ENCODE peak calls at places on chromosomes 12 and 14, in nine cellular contexts. One of them, this sample, is unnamed.

GRCh38 chr14:57275023-57275664 is 6.4 kb downstream of the AP5M1 start:
- DNase-seq in tibial artery: no peak
- DNase-seq in fibroblast of lung: peak; percentile 42
- DNase-seq in WERI-Rb-1: no peak
- DNase-seq in CD8-positive, alpha-beta T cell: no peak
- DNase-seq in DND-41: no peak
- DNase-seq in mammary epithelial cell: no peak
- DNase-seq in body of pancreas: no peak
- DNase-seq in transverse colon: no peak
- DNase-seq in this sample: no peak

GRCh38 chr12:122851820-122852219 is 16.6 kb downstream of the HIP1R start:
- DNase-seq in fibroblast of lung: peak; percentile 89
- DNase-seq in transverse colon: no peak
- DNase-seq in DND-41: no peak
- DNase-seq in CD8-positive, alpha-beta T cell: no peak
- DNase-seq in mammary epithelial cell: peak; percentile 88
- DNase-seq in tibial artery: peak; percentile 71
- DNase-seq in WERI-Rb-1: no peak
- DNase-seq in body of pancreas: no peak
- DNase-seq in this sample: no peak

GRCh38 chr14:101927859-101928258 is 36.5 kb upstream of the DYNC1H1 start:
- DNase-seq in transverse colon: peak; percentile 75
- DNase-seq in body of pancreas: peak; percentile 82
- DNase-seq in tibial artery: peak; percentile 92
- DNase-seq in mammary epithelial cell: peak; percentile 60
- DNase-seq in fibroblast of lung: peak; percentile 92
- DNase-seq in CD8-positive, alpha-beta T cell: no peak
- DNase-seq in WERI-Rb-1: no peak
- DNase-seq in DND-41: no peak
- DNase-seq in this sample: no peak

GRCh38 chr12:32836710-32837109 is 59.9 kb downstream of the PKP2 start:
- DNase-seq in mammary epithelial cell: peak; percentile 18
- DNase-seq in transverse colon: no peak
- DNase-seq in fibroblast of lung: no peak
- DNase-seq in tibial artery: no peak
- DNase-seq in body of pancreas: no peak
- DNase-seq in CD8-positive, alpha-beta T cell: no peak
- DNase-seq in DND-41: no peak
- DNase-seq in WERI-Rb-1: no peak
- DNase-seq in this sample: no peak

GRCh38 chr14:66920196-66920595 is 269.0 kb upstream of the GARIN2 start:
- DNase-seq in WERI-Rb-1: no peak
- DNase-seq in CD8-positive, alpha-beta T cell: no peak
- DNase-seq in transverse colon: no peak
- DNase-seq in tibial artery: no peak
- DNase-seq in DND-41: no peak
- DNase-seq in body of pancreas: no peak
- DNase-seq in mammary epithelial cell: no peak
- DNase-seq in fibroblast of lung: no peak
- DNase-seq in this sample: no peak

GRCh38 chr12:102811125-102811737 is 105.8 kb downstream of the PAH start:
- DNase-seq in WERI-Rb-1: peak; percentile 53
- DNase-seq in mammary epithelial cell: no peak
- DNase-seq in body of pancreas: peak; percentile 14
- DNase-seq in DND-41: peak; percentile 30
- DNase-seq in CD8-positive, alpha-beta T cell: no peak
- DNase-seq in tibial artery: no peak
- DNase-seq in fibroblast of lung: no peak
- DNase-seq in transverse colon: no peak
- DNase-seq in this sample: no peak

GRCh38 chr12:8446642-8447547 is 8.9 kb upstream of the CLEC6A start:
- DNase-seq in fibroblast of lung: no peak
- DNase-seq in WERI-Rb-1: no peak
- DNase-seq in body of pancreas: no peak
- DNase-seq in tibial artery: no peak
- DNase-seq in DND-41: no peak
- DNase-seq in transverse colon: no peak
- DNase-seq in CD8-positive, alpha-beta T cell: no peak
- DNase-seq in mammary epithelial cell: no peak
- DNase-seq in this sample: no peak

GRCh38 chr12:111775205-111776193 is 8.8 kb downstream of the ALDH2 start:
- DNase-seq in body of pancreas: peak; percentile 94
- DNase-seq in fibroblast of lung: peak; percentile 76
- DNase-seq in mammary epithelial cell: peak; percentile 39
- DNase-seq in WERI-Rb-1: no peak
- DNase-seq in CD8-positive, alpha-beta T cell: no peak
- DNase-seq in transverse colon: peak; percentile 90
- DNase-seq in tibial artery: peak; percentile 91
- DNase-seq in DND-41: no peak
- DNase-seq in this sample: no peak

GRCh38 chr14:94337274-94337673 is 14.1 kb upstream of the SERPINA6 start:
- DNase-seq in fibroblast of lung: peak; percentile 32
- DNase-seq in body of pancreas: no peak
- DNase-seq in transverse colon: no peak
- DNase-seq in CD8-positive, alpha-beta T cell: no peak
- DNase-seq in DND-41: no peak
- DNase-seq in WERI-Rb-1: no peak
- DNase-seq in mammary epithelial cell: peak; percentile 71
- DNase-seq in tibial artery: no peak
- DNase-seq in this sample: no peak

GRCh38 chr12:68591716-68592437 is 18.8 kb upstream of the RAP1B start:
- DNase-seq in CD8-positive, alpha-beta T cell: peak; percentile 33
- DNase-seq in transverse colon: no peak
- DNase-seq in fibroblast of lung: no peak
- DNase-seq in tibial artery: no peak
- DNase-seq in mammary epithelial cell: no peak
- DNase-seq in WERI-Rb-1: no peak
- DNase-seq in DND-41: peak; percentile 73
- DNase-seq in body of pancreas: no peak
- DNase-seq in this sample: peak; percentile 13

GRCh38 chr12:15834575-15834974 is 45.4 kb upstream of the EPS8 start:
- DNase-seq in mammary epithelial cell: peak; percentile 45
- DNase-seq in body of pancreas: no peak
- DNase-seq in CD8-positive, alpha-beta T cell: no peak
- DNase-seq in tibial artery: no peak
- DNase-seq in WERI-Rb-1: no peak
- DNase-seq in transverse colon: no peak
- DNase-seq in DND-41: no peak
- DNase-seq in fibroblast of lung: no peak
- DNase-seq in this sample: no peak

DNA sequence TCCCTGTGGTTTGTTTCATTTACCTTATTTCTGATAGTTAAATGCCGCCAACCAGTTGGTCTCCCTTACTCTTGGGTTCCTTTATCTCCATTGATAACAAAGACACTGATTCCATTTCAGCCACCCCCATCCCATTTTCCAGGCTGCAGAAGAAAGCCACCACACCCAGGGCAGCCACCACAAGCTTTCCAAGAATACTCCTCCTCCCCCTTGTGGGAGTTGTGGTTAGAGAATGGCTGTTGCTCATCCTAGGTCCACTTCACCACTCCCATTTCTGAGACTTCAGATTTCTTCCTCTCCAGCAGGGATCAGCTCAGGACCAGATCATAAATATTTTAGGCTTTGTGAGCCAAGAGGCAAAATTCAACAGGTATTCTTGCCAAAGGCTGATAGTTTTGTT is 73.9 kb downstream of the ANO4 start:
- DNase-seq in body of pancreas: no peak
- DNase-seq in DND-41: no peak
- DNase-seq in tibial artery: no peak
- DNase-seq in WERI-Rb-1: no peak
- DNase-seq in fibroblast of lung: peak; percentile 80
- DNase-seq in mammary epithelial cell: peak; percentile 80
- DNase-seq in transverse colon: no peak
- DNase-seq in CD8-positive, alpha-beta T cell: no peak
- DNase-seq in this sample: no peak
- TF ChIP-seq CTCF in body of pancreas: no peak
- TF ChIP-seq CTCF in DND-41: no peak
- TF ChIP-seq CTCF in tibial artery: no peak
- TF ChIP-seq CTCF in WERI-Rb-1: no peak
- TF ChIP-seq CTCF in fibroblast of lung: no peak
- TF ChIP-seq CTCF in mammary epithelial cell: peak; percentile 32
- TF ChIP-seq CTCF in transverse colon: no peak
- TF ChIP-seq CTCF in CD8-positive, alpha-beta T cell: no peak
- TF ChIP-seq CTCF in this sample: no peak

DNA sequence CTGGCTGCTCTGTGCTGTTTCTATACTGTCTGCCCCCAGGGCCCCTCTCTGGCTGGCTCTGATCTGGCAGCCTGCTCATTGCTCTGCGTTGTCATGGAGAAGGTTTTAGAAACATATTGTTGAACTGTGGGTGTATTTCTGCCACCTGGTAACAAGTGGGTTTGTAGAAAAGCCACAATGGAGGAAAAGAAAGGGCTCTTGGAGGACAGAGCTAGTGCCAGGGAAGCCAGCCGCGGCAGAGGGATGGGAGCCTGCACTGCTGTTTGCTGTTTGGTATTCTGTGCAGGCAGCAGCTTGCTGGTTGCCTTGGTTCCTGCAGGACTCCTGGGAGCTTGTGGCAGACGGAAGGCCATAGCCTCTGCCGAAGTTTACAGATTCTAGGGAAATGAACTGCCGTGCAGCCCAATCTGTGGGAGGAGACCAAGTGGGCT is 15.1 kb downstream of the CCDC177 start:
- DNase-seq in mammary epithelial cell: peak; percentile 31
- DNase-seq in transverse colon: no peak
- DNase-seq in WERI-Rb-1: no peak
- DNase-seq in DND-41: no peak
- DNase-seq in fibroblast of lung: no peak
- DNase-seq in tibial artery: no peak
- DNase-seq in body of pancreas: no peak
- DNase-seq in CD8-positive, alpha-beta T cell: no peak
- DNase-seq in this sample: no peak
- H3K27ac ChIP-seq in mammary epithelial cell: no peak overlapping the region
- H3K27ac ChIP-seq in transverse colon: no peak overlapping the region
- H3K27ac ChIP-seq in WERI-Rb-1: no peak overlapping the region
- H3K27ac ChIP-seq in DND-41: no peak overlapping the region
- H3K27ac ChIP-seq in fibroblast of lung: no peak overlapping the region
- H3K27ac ChIP-seq in tibial artery: no peak overlapping the region
- H3K27ac ChIP-seq in body of pancreas: no peak overlapping the region
- H3K27ac ChIP-seq in CD8-positive, alpha-beta T cell: no peak overlapping the region
- H3K27ac ChIP-seq in this sample: no peak overlapping the region

GRCh38 chr12:107845980-107846659 is 71.6 kb downstream of the ASCL4 start:
- DNase-seq in mammary epithelial cell: peak; percentile 25
- DNase-seq in WERI-Rb-1: no peak
- DNase-seq in tibial artery: no peak
- DNase-seq in transverse colon: no peak
- DNase-seq in body of pancreas: no peak
- DNase-seq in CD8-positive, alpha-beta T cell: no peak
- DNase-seq in DND-41: no peak
- DNase-seq in fibroblast of lung: no peak
- DNase-seq in this sample: no peak
- H3K27me3 ChIP-seq in mammary epithelial cell: peaks cover 20% of the 10 kb centered on the region
- H3K27me3 ChIP-seq in WERI-Rb-1: peaks cover 72% of the 10 kb centered on the region
- H3K27me3 ChIP-seq in tibial artery: no peaks in the 10 kb centered on the region
- H3K27me3 ChIP-seq in transverse colon: peaks cover 87% of the 10 kb centered on the region
- H3K27me3 ChIP-seq in body of pancreas: peaks cover 24% of the 10 kb centered on the region
- H3K27me3 ChIP-seq in CD8-positive, alpha-beta T cell: peaks cover 6% of the 10 kb centered on the region
- H3K27me3 ChIP-seq in DND-41: peaks cover 4% of the 10 kb centered on the region
- H3K27me3 ChIP-seq in fibroblast of lung: peaks cover 27% of the 10 kb centered on the region
- H3K27me3 ChIP-seq in this sample: peaks cover 64% of the 10 kb centered on the region

DNA sequence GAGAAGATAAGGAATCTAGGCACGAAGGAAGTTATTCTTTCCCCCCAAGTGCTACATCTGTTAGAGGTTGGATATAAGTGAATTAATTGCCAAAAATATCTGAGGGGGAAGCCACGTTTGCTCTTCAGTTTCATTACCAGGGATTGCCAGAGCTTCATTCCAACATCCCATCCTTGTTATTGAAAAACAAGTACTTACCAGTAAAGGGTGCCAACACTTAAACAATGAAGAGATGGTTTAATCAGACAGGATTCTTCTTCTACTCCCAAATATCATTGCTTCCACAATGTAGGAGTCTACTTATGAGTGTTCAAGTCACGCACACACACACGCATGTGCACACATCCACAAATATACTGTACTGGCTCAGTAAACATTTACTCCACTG is 312.4 kb downstream of the RPAP3 start:
- DNase-seq in fibroblast of lung: peak; percentile 65
- DNase-seq in mammary epithelial cell: no peak
- DNase-seq in tibial artery: no peak
- DNase-seq in CD8-positive, alpha-beta T cell: no peak
- DNase-seq in body of pancreas: no peak
- DNase-seq in WERI-Rb-1: no peak
- DNase-seq in DND-41: no peak
- DNase-seq in transverse colon: no peak
- DNase-seq in this sample: no peak
- TF ChIP-seq CTCF in fibroblast of lung: no peak
- TF ChIP-seq CTCF in mammary epithelial cell: no peak
- TF ChIP-seq CTCF in tibial artery: no peak
- TF ChIP-seq CTCF in CD8-positive, alpha-beta T cell: no peak
- TF ChIP-seq CTCF in body of pancreas: no peak
- TF ChIP-seq CTCF in WERI-Rb-1: no peak
- TF ChIP-seq CTCF in DND-41: no peak
- TF ChIP-seq CTCF in transverse colon: no peak
- TF ChIP-seq CTCF in this sample: no peak